ENCODE peak calls at places on chromosomes 7 and 10, in eight cellular contexts. L is AG09319; G is CD4-positive, CD25-positive, alpha-beta regulatory T cell; A is germinal center; K is Panc1; X is kidney epithelial cell; U is ecto neural progenitor cell; B is T follicular helper cell. F is an unnamed sample.

GRCh38 chr10:130924138-130924819 is 387.2 kb downstream of the TCERG1L start:
- DNase-seq in L (no peak), G (no peak), A (no peak), K (no peak), X (no peak), U (peak), B (no peak), F (no peak)

GRCh38 chr10:11113156-11113555 is 95.5 kb downstream of the CELF2 start:
- DNase-seq in L (no peak), G (peak), A (peak), K (no peak), X (no peak), U (no peak), B (peak), F (no peak)

GRCh38 chr10:49600781-49601400 is 9.2 kb upstream of the SLC18A3 start:
- DNase-seq in L (no peak), G (no peak), A (no peak), K (no peak), X (no peak), U (no peak), B (no peak), F (no peak)

GRCh38 chr10:96642973-96643372 is 56.2 kb upstream of the TM9SF3 start:
- DNase-seq in L (no peak), G (peak), A (peak), K (peak), X (no peak), U (peak), B (no peak), F (peak)

GRCh38 chr10:27256790-27257189 is 16.2 kb upstream of the ACBD5 start:
- DNase-seq in L (no peak), G (no peak), A (no peak), K (no peak), X (no peak), U (no peak), B (no peak), F (no peak)

GRCh38 chr7:31327071-31327470 is 13.5 kb downstream of the NEUROD6 start:
- DNase-seq in L (no peak), G (no peak), A (no peak), K (no peak), X (peak), U (no peak), B (no peak), F (no peak)

GRCh38 chr10:93080350-93081046 is 6.8 kb downstream of the CYP26A1 start:
- DNase-seq in L (no peak), G (peak), A (peak), K (no peak), X (no peak), U (peak), B (peak), F (no peak)

GRCh38 chr10:122852261-122852660 is 6.6 kb upstream of the CUZD1 start:
- DNase-seq in L (no peak), G (no peak), A (no peak), K (no peak), X (no peak), U (no peak), B (no peak), F (no peak)

GRCh38 chr10:126012485-126012884 is 116.1 kb downstream of the FANK1 start:
- DNase-seq in L (no peak), G (no peak), A (no peak), K (no peak), X (no peak), U (no peak), B (no peak), F (no peak)

GRCh38 chr7:130129099-130129498 is 58.8 kb downstream of the KLHDC10 start:
- DNase-seq in L (no peak), G (no peak), A (no peak), K (no peak), X (no peak), U (no peak), B (no peak), F (no peak)

GRCh38 chr7:157670490-157671357 is 333.9 kb downstream of the DNAJB6 start:
- DNase-seq in L (no peak), G (no peak), A (no peak), K (no peak), X (no peak), U (no peak), B (no peak), F (no peak)

GRCh38 chr7:68958571-68958970 is 639.7 kb upstream of the AUTS2 start:
- DNase-seq in L (no peak), G (no peak), A (no peak), K (no peak), X (no peak), U (no peak), B (no peak), F (no peak)

GRCh38 chr7:90681336-90682019 is 85.4 kb downstream of the CDK14 start:
- DNase-seq in L (no peak), G (no peak), A (no peak), K (no peak), X (no peak), U (no peak), B (no peak), F (no peak)

GRCh38 chr7:17523813-17524741 is 225.6 kb downstream of the AHR start:
- DNase-seq in L (no peak), G (peak), A (no peak), K (peak), X (no peak), U (no peak), B (no peak), F (no peak)

GRCh38 chr7:2843711-2844152 is 376 bp downstream of the GNA12 start:
- DNase-seq in L (no peak), G (peak), A (peak), K (no peak), X (no peak), U (no peak), B (peak), F (no peak)

GRCh38 chr7:144050093-144050492 is 1.3 kb downstream of the OR2A5 start:
- DNase-seq in L (no peak), G (no peak), A (no peak), K (no peak), X (no peak), U (no peak), B (no peak), F (no peak)

GRCh38 chr10:13823046-13823711 is 236.4 kb downstream of the PRPF18 start:
- DNase-seq in L (no peak), G (no peak), A (no peak), K (no peak), X (no peak), U (no peak), B (no peak), F (peak)

GRCh38 chr10:103042129-103042528 is 124.0 kb downstream of the CNNM2 start:
- DNase-seq in L (no peak), G (no peak), A (no peak), K (no peak), X (no peak), U (no peak), B (no peak), F (no peak)

GRCh38 chr10:63297941-63298340 is 164.8 kb downstream of the NRBF2 start:
- DNase-seq in L (no peak), G (no peak), A (no peak), K (no peak), X (no peak), U (no peak), B (no peak), F (no peak)

GRCh38 chr7:47254081-47255006 is 327.6 kb downstream of the TNS3 start:
- DNase-seq in L (no peak), G (peak), A (peak), K (no peak), X (no peak), U (peak), B (no peak), F (peak)

GRCh38 chr10:4807803-4808507 is 18.1 kb upstream of the AKR1E2 start:
- DNase-seq in L (no peak), G (no peak), A (no peak), K (no peak), X (peak), U (no peak), B (no peak), F (no peak)

GRCh38 chr7:116138202-116138801 is 72.0 kb upstream of the TES start:
- DNase-seq in L (peak), G (peak), A (peak), K (peak), X (peak), U (no peak), B (no peak), F (peak)

GRCh38 chr7:18494821-18495408 is 634 bp upstream of the HDAC9 start:
- DNase-seq in L (no peak), G (no peak), A (no peak), K (no peak), X (no peak), U (no peak), B (no peak), F (no peak)

GRCh38 chr7:109699661-109700060 is 1130.0 kb downstream of the DNAJB9 start:
- DNase-seq in L (no peak), G (no peak), A (no peak), K (no peak), X (no peak), U (no peak), B (no peak), F (no peak)

GRCh38 chr10:97647556-97647955 is 7.1 kb downstream of the PI4K2A start:
- DNase-seq in L (no peak), G (no peak), A (no peak), K (no peak), X (no peak), U (no peak), B (no peak), F (no peak)

GRCh38 chr10:25356609-25357008 is 181.8 kb downstream of the GPR158 start:
- DNase-seq in L (no peak), G (no peak), A (no peak), K (no peak), X (no peak), U (no peak), B (no peak), F (no peak)

GRCh38 chr10:69220041-69220451 is at the start of gene HKDC1:
- DNase-seq in L (no peak), G (no peak), A (no peak), K (no peak), X (peak), U (no peak), B (no peak), F (no peak)

GRCh38 chr7:1753563-1753867 is 83.4 kb downstream of the ELFN1 start:
- DNase-seq in L (no peak), G (no peak), A (no peak), K (no peak), X (no peak), U (no peak), B (no peak), F (no peak)

GRCh38 chr10:71735709-71736569 is 16.4 kb upstream of the C10orf105 start:
- DNase-seq in L (no peak), G (peak), A (peak), K (no peak), X (no peak), U (no peak), B (peak), F (no peak)

GRCh38 chr10:109963439-109963838 is 40.1 kb upstream of the XPNPEP1 start:
- DNase-seq in L (peak), G (no peak), A (no peak), K (no peak), X (no peak), U (no peak), B (no peak), F (peak)

F was measured in NCI-H1694 treated with DMSO at 0.1 percent for 48 hours.